ENCODE peak calls at places on chromosome 2, in four cellular contexts. M is endothelial cell, I is NCI-H187, Q is hypothalamus. G is an unnamed sample.

GRCh38 chr2:240256704-240257637 is 116.5 kb upstream of the OTOS start:
- DNase-seq in I (no peak), Q (no peak), M (no peak), G (no peak)

GRCh38 chr2:66435549-66435875 is 587 bp downstream of the MEIS1 start:
- DNase-seq in M (no peak), Q (no peak), I (no peak), G (no peak)

GRCh38 chr2:48397846-48398245 is 132.1 kb upstream of the STON1 start:
- DNase-seq in M (no peak), Q (no peak), I (peak; percentile 82), G (no peak)

GRCh38 chr2:136611451-136611850 is 153.9 kb upstream of the THSD7B start:
- DNase-seq in I (no peak), Q (no peak), M (no peak), G (no peak)

GRCh38 chr2:84891355-84892010 is 10.6 kb upstream of the TRABD2A start:
- DNase-seq in Q (no peak), I (no peak), M (no peak), G (no peak)

GRCh38 chr2:127107622-127107999 is 657 bp upstream of the BIN1 start:
- DNase-seq in Q (no peak), I (no peak), M (no peak), G (no peak)

GRCh38 chr2:65788556-65788955 is 356.2 kb upstream of the SPRED2 start:
- DNase-seq in Q (no peak), M (no peak), I (no peak), G (no peak)

GRCh38 chr2:113178891-113179290 is 5.1 kb downstream of the PSD4 start:
- DNase-seq in I (no peak), Q (no peak), M (no peak), G (no peak)

GRCh38 chr2:67510745-67511144 is 113.6 kb downstream of the ETAA1 start:
- DNase-seq in Q (no peak), I (no peak), M (no peak), G (no peak)

G was measured in left lobe of liver.